ENCODE peak calls at places on chromosome 1, in four cellular contexts. W, K, F and E are unnamed samples.

GRCh38 chr1:12546771-12547585 is 71.0 kb downstream of the DHRS3 start:
- DNase-seq in W (no peak), K (no peak), F (no peak), E (no peak)

GRCh38 chr1:77027916-77028315 is 160.6 kb downstream of the ST6GALNAC5 start:
- DNase-seq in W (no peak), K (no peak), F (no peak), E (no peak)

GRCh38 chr1:59775480-59775879 is 39.3 kb upstream of the HOOK1 start:
- DNase-seq in W (no peak), K (no peak), F (no peak), E (no peak)

GRCh38 chr1:53765656-53766055 is 26.7 kb upstream of the GLIS1 start:
- DNase-seq in W (no peak), K (peak; percentile 12), F (peak; percentile 28), E (no peak)

GRCh38 chr1:157700711-157701110 is at the start of gene FCRL3:
- DNase-seq in W (no peak), K (no peak), F (no peak), E (no peak)

GRCh38 chr1:181099152-181100014 is 10.9 kb downstream of the IER5 start:
- DNase-seq in W (no peak), K (peak; percentile 14), F (peak; percentile 95), E (no peak)

GRCh38 chr1:36154765-36155559 is 998 bp upstream of the MAP7D1 start:
- DNase-seq in W (no peak), K (peak; percentile 35), F (no peak), E (no peak)

GRCh38 chr1:204287466-204287881 is 72.3 kb downstream of the PLEKHA6 start:
- DNase-seq in W (no peak), K (peak; percentile 79), F (no peak), E (peak; percentile 54)

GRCh38 chr1:151611288-151611790 is 511 bp upstream of the SNX27 start:
- DNase-seq in W (peak; percentile 23), K (peak; percentile 70), F (no peak), E (peak; percentile 52)

GRCh38 chr1:156815307-156815826 is 1.3 kb downstream of the SH2D2A start:
- DNase-seq in W (no peak), K (peak; percentile 38), F (no peak), E (peak; percentile 30)